ENCODE peak calls at places on chromosomes 12 and 14, in nine cellular contexts. H, F, B, O, N, T, Q, L and J are unnamed samples.

GRCh38 chr12:67512061-67512460 is 136.5 kb upstream of the DYRK2 start:
- DNase-seq in B (no peak), O (no peak), T (no peak), F (no peak), Q (no peak), N (no peak), H (no peak), L (no peak), J (no peak)

GRCh38 chr12:87348071-87348470 is 681.1 kb downstream of the C12orf50 start:
- DNase-seq in T (no peak), F (no peak), N (no peak), B (no peak), Q (no peak), L (no peak), O (no peak), H (no peak), J (no peak)

GRCh38 chr14:22842211-22843122 is 6.1 kb downstream of the MMP14 start:
- DNase-seq in F (no peak), N (peak), Q (no peak), L (no peak), B (no peak), T (no peak), O (no peak), H (no peak), J (peak)

GRCh38 chr12:77830952-77831351 is 258 bp downstream of the NAV3 start:
- DNase-seq in F (no peak), B (no peak), N (no peak), H (no peak), T (no peak), L (no peak), O (no peak), Q (no peak), J (no peak)

GRCh38 chr12:226401-226800 is 12.4 kb upstream of the SLC6A12 start:
- DNase-seq in F (no peak), B (peak), H (no peak), N (peak), T (no peak), O (no peak), L (no peak), Q (no peak), J (no peak)

GRCh38 chr12:3017281-3017680 is 58.1 kb downstream of the TEAD4 start:
- DNase-seq in B (no peak), Q (no peak), T (no peak), F (no peak), L (no peak), O (no peak), H (no peak), N (no peak), J (no peak)

GRCh38 chr14:24708684-24709083 is 74.7 kb upstream of the GZMB start:
- DNase-seq in L (no peak), N (no peak), H (no peak), B (no peak), F (no peak), Q (no peak), T (no peak), O (no peak), J (no peak)

GRCh38 chr12:54759751-54760150 is 94.6 kb upstream of the MUCL1 start:
- DNase-seq in N (no peak), Q (no peak), O (peak), T (no peak), L (no peak), B (peak), H (no peak), F (peak), J (no peak)

GRCh38 chr14:64704145-64704742 is at the start of gene PLEKHG3:
- DNase-seq in N (peak), H (peak), B (peak), F (peak), Q (no peak), O (no peak), L (peak), T (peak), J (peak)

GRCh38 chr12:32108829-32109228 is 2.2 kb downstream of the BICD1 start:
- DNase-seq in F (no peak), T (no peak), B (no peak), L (no peak), N (no peak), O (no peak), H (no peak), Q (no peak), J (no peak)

GRCh38 chr12:67720383-67720856 is 71.9 kb downstream of the DYRK2 start:
- DNase-seq in N (no peak), F (peak), H (no peak), B (no peak), L (no peak), Q (no peak), O (peak), T (no peak), J (no peak)

GRCh38 chr12:98220636-98221035 is 294.8 kb upstream of the TMPO start:
- DNase-seq in T (no peak), O (no peak), Q (no peak), H (no peak), F (no peak), B (no peak), L (no peak), N (no peak), J (no peak)

GRCh38 chr12:117189725-117190209 is 503 bp downstream of the FBXO21 start:
- DNase-seq in N (no peak), L (peak), Q (peak), B (peak), H (peak), O (peak), F (peak), T (peak), J (peak)

GRCh38 chr12:108302034-108302433 is 37.1 kb downstream of the CMKLR1 start:
- DNase-seq in O (no peak), N (no peak), H (no peak), T (no peak), L (no peak), Q (no peak), F (no peak), B (no peak), J (no peak)